ENCODE peak calls at places on chromosome 19, in four cellular contexts. G is K562, Y is WTC11, Q is HepG2. B is an unnamed sample.

GRCh38 chr19:37914908-37915307 is 7.9 kb downstream of the SIPA1L3 start:
- DNase-seq in G (no peak), Q (no peak), Y (no peak), B (peak)

GRCh38 chr19:33249740-33250366 is 24.2 kb upstream of the SLC7A10 start:
- DNase-seq in Y (no peak), G (no peak), Q (no peak), B (no peak)

GRCh38 chr19:47152632-47153031 is 22.0 kb downstream of the SAE1 start:
- DNase-seq in Q (no peak), G (no peak), Y (no peak), B (no peak)

GRCh38 chr19:6822311-6822670 is 49.8 kb downstream of the VAV1 start:
- DNase-seq in G (no peak), Q (no peak), Y (no peak), B (no peak)

GRCh38 chr19:35856546-35857149 is at the start of gene KIRREL2:
- DNase-seq in Y (peak), G (no peak), Q (no peak), B (no peak)

GRCh38 chr19:21260164-21260847 is 68.9 kb downstream of the ZNF708 start:
- DNase-seq in Y (no peak), Q (no peak), G (no peak), B (no peak)

GRCh38 chr19:22882797-22883196 is 50.7 kb downstream of the ZNF723 start:
- DNase-seq in Q (peak), Y (no peak), G (peak), B (no peak)

GRCh38 chr19:38496603-38497487 is 63.4 kb downstream of the RYR1 start:
- DNase-seq in G (no peak), Y (no peak), Q (no peak), B (no peak)

GRCh38 chr19:48836089-48837017 is at the start of gene HSD17B14:
- DNase-seq in Q (no peak), Y (peak), G (no peak), B (no peak)

GRCh38 chr19:42024622-42025111 is 30.6 kb upstream of the ATP1A3 start:
- DNase-seq in Q (no peak), Y (no peak), G (no peak), B (no peak)

GRCh38 chr19:21603431-21604153 is 98.2 kb downstream of the ZNF429 start:
- DNase-seq in Q (no peak), Y (no peak), G (peak), B (no peak)

GRCh38 chr19:9914001-9914314 is 22.4 kb downstream of the OLFM2 start:
- DNase-seq in Y (peak), G (no peak), Q (no peak), B (no peak)

GRCh38 chr19:8004723-8005513 is 523 bp downstream of the ELAVL1 start:
- DNase-seq in Y (no peak), Q (no peak), G (peak), B (no peak)

GRCh38 chr19:50972795-50973376 is 3.5 kb upstream of the KLK6 start:
- DNase-seq in G (no peak), Y (no peak), Q (no peak), B (no peak)

GRCh38 chr19:50968709-50969412 is 530 bp downstream of the KLK6 start:
- DNase-seq in G (no peak), Y (no peak), Q (no peak), B (no peak)

GRCh38 chr19:50964266-50964665 is 5.1 kb downstream of the KLK6 start:
- DNase-seq in Q (no peak), G (no peak), Y (no peak), B (no peak)

GRCh38 chr19:50967924-50968708 is 1.3 kb downstream of the KLK6 start:
- DNase-seq in Q (no peak), Y (no peak), G (no peak), B (no peak)

DNA sequence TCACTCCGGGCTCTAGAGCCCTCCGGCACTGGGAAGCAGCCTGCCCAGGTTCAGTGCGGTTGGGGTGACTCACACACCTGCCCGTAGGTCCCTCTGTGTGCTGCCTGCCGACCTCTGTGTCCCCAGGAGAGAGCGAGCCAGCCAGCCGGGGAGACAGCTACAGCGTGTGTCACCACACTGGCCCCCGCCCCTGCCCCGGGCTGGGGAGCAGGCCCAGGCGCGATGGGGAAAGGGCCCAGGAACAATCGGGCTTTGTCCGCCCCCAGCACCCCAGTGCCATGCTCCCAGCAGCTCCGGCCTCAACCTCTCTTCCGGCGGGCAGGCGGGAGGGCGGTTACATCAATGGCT is at the start of gene KLK6:
- DNase-seq in Q (peak), Y (no peak), G (no peak), B (no peak)
- TF ChIP-seq NR2C2 in Q (no peak), Y (no peak), G (no peak), B (no peak)

DNA sequence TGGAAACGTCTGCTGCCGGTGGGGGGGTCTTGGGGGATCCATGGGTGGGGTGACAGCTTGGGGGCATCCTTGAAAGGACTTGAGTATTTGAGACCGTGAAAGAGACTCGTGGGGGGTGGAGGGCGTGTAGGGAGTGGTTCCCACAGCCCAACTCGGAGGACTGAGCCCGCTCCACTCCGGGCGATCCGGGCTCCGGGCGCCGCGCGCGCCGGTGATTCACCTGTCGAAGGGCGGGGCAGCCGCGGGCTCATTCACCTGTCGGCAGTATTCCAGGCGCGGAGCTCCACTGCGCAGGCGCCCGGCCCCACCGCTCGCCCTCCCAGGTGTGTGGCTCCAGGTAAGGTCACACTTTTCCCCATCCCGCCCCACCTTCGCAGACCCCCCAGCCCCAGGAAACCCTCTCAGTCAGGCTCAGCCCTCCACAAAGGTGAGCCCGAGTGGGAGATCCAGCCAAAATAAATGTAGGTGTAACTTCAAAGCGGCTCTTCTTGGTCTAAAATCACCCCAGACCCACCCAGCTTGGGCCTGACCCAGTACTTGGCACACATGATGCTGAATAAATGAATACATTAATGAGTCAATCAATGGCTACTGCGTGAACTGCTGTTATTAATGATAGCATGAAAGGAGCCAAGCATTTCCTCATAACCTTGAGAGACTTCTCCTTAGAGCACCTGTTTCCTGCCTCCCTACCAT is 4.7 kb downstream of the NOTCH3 start:
- DNase-seq in Q (no peak), G (no peak), Y (peak), B (no peak)
- TF ChIP-seq NR2C2 in Q (no peak), G (no peak), Y (no peak), B (no peak)

GRCh38 chr19:51357952-51358351 is 8.2 kb downstream of the ETFB start:
- DNase-seq in Y (no peak), Q (no peak), G (no peak), B (no peak)

GRCh38 chr19:51352783-51353360 is 10.9 kb upstream of the VSIG10L start:
- DNase-seq in Q (no peak), Y (no peak), G (no peak), B (no peak)

GRCh38 chr19:51354103-51354741 is 12.0 kb downstream of the ETFB start:
- DNase-seq in Y (no peak), Q (peak), G (no peak), B (no peak)

GRCh38 chr19:51356159-51356801 is 9.9 kb downstream of the ETFB start:
- DNase-seq in Y (no peak), G (no peak), Q (peak), B (no peak)

DNA sequence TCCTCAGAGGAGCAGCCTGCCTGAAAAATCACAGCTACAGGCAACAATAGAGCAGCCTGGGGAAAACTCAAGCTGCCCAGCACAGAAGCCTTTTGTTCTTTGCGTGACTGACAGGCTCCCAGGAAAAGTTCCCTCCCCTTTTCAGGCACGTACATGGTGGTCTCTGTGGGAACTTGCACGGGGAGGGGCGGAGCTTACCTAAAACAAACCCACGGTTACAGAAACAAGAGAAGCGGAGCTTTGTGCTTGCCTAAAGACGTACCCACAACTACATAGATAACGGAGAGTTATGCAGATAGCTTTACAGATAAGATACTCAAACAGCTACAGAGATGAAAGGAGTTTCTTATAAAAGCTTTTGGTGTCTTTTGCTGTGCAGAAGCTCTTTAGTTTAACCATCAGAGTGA is 11.4 kb downstream of the ETFB start:
- DNase-seq in Y (peak), G (no peak), Q (peak), B (no peak)
- TF ChIP-seq NR2C2 in Y (no peak), G (no peak), Q (no peak), B (no peak)

DNA sequence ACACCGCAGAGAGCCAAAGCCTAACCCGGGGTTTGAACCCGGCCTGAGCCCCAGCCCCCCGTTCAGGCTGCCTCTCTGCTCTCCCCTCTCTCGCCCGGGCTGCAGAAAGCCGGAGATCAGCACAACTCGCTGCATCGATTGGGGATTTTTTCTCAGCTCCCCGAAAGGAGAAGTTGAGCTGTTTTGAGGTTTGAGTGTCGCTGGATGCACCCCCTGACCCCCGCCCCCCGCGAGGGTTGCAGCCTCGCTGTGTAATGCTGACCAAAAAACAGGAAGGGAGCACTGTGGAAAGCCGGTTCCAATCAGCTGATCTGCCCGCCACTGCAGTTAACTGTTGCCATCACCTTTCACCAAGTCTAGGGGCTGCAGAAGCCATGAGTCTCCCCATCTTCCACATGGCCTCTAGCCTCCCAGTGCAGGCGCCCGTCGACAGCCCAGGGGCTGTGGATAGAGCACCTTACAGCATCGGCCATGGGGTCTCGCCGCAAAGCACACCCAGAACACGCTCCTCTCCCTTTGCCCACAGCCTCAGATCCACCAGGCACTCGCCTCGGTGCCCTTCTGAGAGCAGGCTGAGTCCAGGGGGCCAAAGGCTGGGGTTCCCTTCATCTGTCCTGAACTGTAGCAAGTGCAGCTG is 34.5 kb downstream of the MYO9B start:
- DNase-seq in G (no peak), Y (no peak), Q (no peak), B (peak)
- TF ChIP-seq NR2C2 in G (no peak), Y (no peak), Q (no peak), B (no peak)